ENCODE peak calls at places on chromosomes 2 and 18, in seven cellular contexts. T is K562, W is esophagus muscularis mucosa, X is A549, C is sigmoid colon, U is HepG2, R is ovary. Z is an unnamed sample.

GRCh38 chr2:172447811-172448493 is 20.6 kb downstream of the ITGA6 start:
- DNase-seq in W (no peak), U (no peak), R (no peak), X (no peak), C (no peak), T (no peak), Z (no peak)

GRCh38 chr2:1736045-1736444 is 8.3 kb downstream of the PXDN start:
- DNase-seq in X (no peak), T (no peak), W (no peak), U (no peak), C (no peak), R (no peak), Z (no peak)

GRCh38 chr2:180705122-180705521 is 275.3 kb upstream of the UBE2E3 start:
- DNase-seq in U (no peak), C (no peak), R (no peak), X (no peak), T (no peak), W (no peak), Z (no peak)

GRCh38 chr2:95115418-95115817 is 6.2 kb downstream of the MRPS5 start:
- DNase-seq in C (peak; percentile 70), R (peak; percentile 49), T (peak; percentile 47), X (peak; percentile 68), W (no peak), U (peak; percentile 80), Z (peak; percentile 22)

GRCh38 chr2:191128911-191129304 is 21.9 kb downstream of the STAT4 start:
- DNase-seq in R (no peak), T (no peak), X (no peak), U (no peak), W (no peak), C (no peak), Z (no peak)

GRCh38 chr2:174442546-174443510 is 44.0 kb downstream of the GPR155 start:
- DNase-seq in C (no peak), T (no peak), U (no peak), R (no peak), X (peak; percentile 15), W (no peak), Z (no peak)

GRCh38 chr18:58896268-58896667 is 31.6 kb downstream of the ZNF532 start:
- DNase-seq in R (no peak), W (no peak), C (no peak), U (no peak), T (no peak), X (no peak), Z (no peak)

GRCh38 chr18:59357928-59358327 is 1.1 kb downstream of the LMAN1 start:
- DNase-seq in X (no peak), C (no peak), U (peak; percentile 47), R (no peak), W (no peak), T (no peak), Z (no peak)

GRCh38 chr2:238509151-238509820 is 82.6 kb downstream of the ASB1 start:
- DNase-seq in X (no peak), R (no peak), W (no peak), T (no peak), C (no peak), U (no peak), Z (no peak)

GRCh38 chr18:24214144-24214543 is 75.3 kb downstream of the CABYR start:
- DNase-seq in W (no peak), U (no peak), X (no peak), T (no peak), C (no peak), R (no peak), Z (no peak)

GRCh38 chr18:24219561-24220317 is 80.9 kb downstream of the CABYR start:
- DNase-seq in U (no peak), W (no peak), T (no peak), C (no peak), R (no peak), X (no peak), Z (no peak)

GRCh38 chr18:24212939-24213338 is 74.1 kb downstream of the CABYR start:
- DNase-seq in U (peak; percentile 14), R (no peak), C (no peak), W (no peak), T (no peak), X (no peak), Z (no peak)

GRCh38 chr18:24209558-24209957 is 70.7 kb downstream of the CABYR start:
- DNase-seq in C (no peak), W (no peak), R (no peak), U (no peak), X (no peak), T (no peak), Z (no peak)

GRCh38 chr18:24214913-24215312 is 76.1 kb downstream of the CABYR start:
- DNase-seq in C (no peak), W (no peak), X (no peak), U (no peak), R (no peak), T (no peak), Z (no peak)
- H3K27ac ChIP-seq in C (peak overlapping the region; percentile 62), W (peak overlapping the region; percentile 76), X (no peak overlapping the region), U (no peak overlapping the region), R (no peak overlapping the region), T (no peak overlapping the region), Z (peak overlapping the region; percentile 3)

GRCh38 chr2:7881456-7881855 is 800.4 kb upstream of the ID2 start:
- DNase-seq in U (no peak), T (no peak), C (no peak), W (peak; percentile 53), R (no peak), X (no peak), Z (no peak)

GRCh38 chr2:7882296-7882695 is 799.6 kb upstream of the ID2 start:
- DNase-seq in U (no peak), W (peak; percentile 78), R (no peak), C (no peak), T (no peak), X (no peak), Z (no peak)

GRCh38 chr2:7880126-7880525 is 801.7 kb upstream of the ID2 start:
- DNase-seq in C (no peak), X (no peak), W (peak; percentile 29), T (no peak), R (no peak), U (no peak), Z (no peak)

GRCh38 chr2:7880561-7880960 is 801.3 kb upstream of the ID2 start:
- DNase-seq in C (no peak), U (no peak), R (no peak), X (no peak), W (no peak), T (no peak), Z (no peak)

GRCh38 chr2:7881038-7881437 is 800.8 kb upstream of the ID2 start:
- DNase-seq in C (no peak), X (no peak), R (no peak), W (no peak), U (no peak), T (no peak), Z (no peak)
- H3K4me3 ChIP-seq in C (no peak overlapping the region), X (no peak overlapping the region), R (no peak overlapping the region), W (no peak overlapping the region), U (no peak overlapping the region), T (no peak overlapping the region), Z (no peak overlapping the region)

GRCh38 chr2:223652122-223652521 is 50.0 kb upstream of the SCG2 start:
- DNase-seq in R (no peak), C (no peak), X (no peak), W (no peak), U (no peak), T (no peak), Z (no peak)
- TF ChIP-seq EP300 in R (no peak), C (no peak), X (no peak), W (no peak), U (no peak), T (no peak), Z (no peak)

GRCh38 chr2:10332402-10333246 is 29.9 kb downstream of the HPCAL1 start:
- DNase-seq in W (no peak), R (no peak), U (no peak), T (peak; percentile 41), C (no peak), X (no peak), Z (no peak)
- H3K27ac ChIP-seq in W (no peak overlapping the region), R (no peak overlapping the region), U (no peak overlapping the region), T (peak overlapping the region; percentile 83), C (no peak overlapping the region), X (peak overlapping the region; percentile 89), Z (peak overlapping the region; percentile 18)

GRCh38 chr2:235666240-235666781 is 172.5 kb downstream of the AGAP1 start:
- DNase-seq in X (peak; percentile 54), W (no peak), C (peak; percentile 61), U (peak; percentile 77), T (no peak), R (no peak), Z (peak; percentile 62)
- H3K4me3 ChIP-seq in X (peak overlapping the region; percentile 35), W (peak overlapping the region; percentile 42), C (peak overlapping the region; percentile 43), U (peak overlapping the region; percentile 5), T (no peak overlapping the region), R (peak overlapping the region; percentile 6), Z (no peak overlapping the region)

DNA sequence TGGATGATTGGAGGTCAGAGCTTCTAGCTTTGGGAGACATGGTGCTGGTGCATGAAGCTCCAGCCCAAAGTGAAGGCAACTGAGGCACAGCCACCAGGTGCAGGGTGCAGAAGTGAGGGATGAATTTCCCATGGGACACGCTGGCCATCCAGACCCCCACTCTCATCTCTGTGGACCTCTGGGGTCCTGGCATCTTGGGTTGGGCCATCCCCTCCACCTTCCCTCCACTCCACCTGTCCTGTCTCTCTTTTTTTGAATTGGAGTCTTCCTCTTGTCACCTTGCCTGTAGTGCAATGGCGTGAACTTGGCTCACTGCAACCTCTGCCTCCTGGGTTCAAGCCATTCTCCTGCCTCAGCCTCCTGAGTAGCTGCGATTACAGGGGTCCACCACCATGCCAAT is 3.4 kb downstream of the NGEF start:
- DNase-seq in C (no peak), X (no peak), R (no peak), U (no peak), W (no peak), T (no peak), Z (no peak)
- TF ChIP-seq EP300 in C (no peak), X (no peak), R (no peak), U (no peak), W (no peak), T (no peak), Z (no peak)

DNA sequence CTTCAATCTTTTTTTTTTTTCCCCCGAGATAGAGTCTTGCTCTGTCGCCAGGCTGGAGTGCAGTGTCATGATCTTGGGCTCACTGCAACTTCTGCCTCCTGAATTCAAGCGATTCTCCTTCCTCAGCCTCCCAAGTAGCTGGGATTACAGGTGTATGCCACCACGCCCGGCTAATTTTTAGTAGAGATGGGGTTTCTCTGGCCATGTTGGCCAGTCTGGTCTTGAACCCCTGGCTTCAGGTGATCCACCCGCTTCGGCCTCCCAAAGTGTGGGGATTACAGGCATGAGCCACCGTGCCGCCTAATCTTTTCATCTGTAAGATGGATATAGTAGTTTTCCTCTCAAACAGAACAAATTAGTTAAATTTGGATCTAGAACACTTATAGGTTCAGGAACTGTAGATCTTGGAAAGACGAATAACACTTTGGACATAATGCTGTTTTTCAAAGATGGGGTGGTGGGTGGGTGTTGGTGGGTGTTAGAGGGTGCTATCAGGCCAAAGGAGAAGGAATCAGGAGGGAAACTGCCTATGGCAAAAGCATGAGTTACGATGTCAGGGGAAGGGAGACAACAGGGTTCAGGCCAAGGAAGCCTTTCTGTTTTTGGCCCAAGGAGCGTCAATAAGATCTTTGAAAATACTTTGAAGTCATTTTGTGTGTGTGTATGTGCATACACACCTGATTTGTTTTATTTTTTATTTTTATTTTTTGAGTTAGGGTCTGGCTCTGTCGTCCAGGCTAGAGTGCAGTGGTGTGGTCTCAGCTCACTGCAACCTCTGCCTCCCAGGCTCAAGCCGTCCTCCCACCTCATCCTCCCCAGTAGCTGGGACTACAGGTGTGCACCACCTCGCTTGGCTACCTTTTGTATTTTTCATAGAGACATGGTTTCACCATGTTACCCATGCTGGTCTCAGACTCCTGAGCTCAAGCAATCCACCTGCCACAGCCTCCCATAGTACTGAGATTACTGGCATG is 6.8 kb downstream of the RPL37A start:
- DNase-seq in T (no peak), U (no peak), C (no peak), X (no peak), R (no peak), W (no peak), Z (no peak)
- H3K27ac ChIP-seq in T (no peak overlapping the region), U (peak overlapping the region; percentile 5), C (no peak overlapping the region), X (no peak overlapping the region), R (no peak overlapping the region), W (no peak overlapping the region), Z (no peak overlapping the region)

GRCh38 chr2:10912076-10912731 is 470 bp downstream of the KCNF1 start:
- DNase-seq in C (peak; percentile 64), R (no peak), X (no peak), U (no peak), T (no peak), W (no peak), Z (no peak)
- H3K4me3 ChIP-seq in C (peak overlapping the region; percentile 44), R (no peak overlapping the region), X (peak overlapping the region; percentile 57), U (peak overlapping the region; percentile 27), T (no peak overlapping the region), W (peak overlapping the region; percentile 54), Z (peak overlapping the region; percentile 44)